ENCODE peak calls at places on chromosome 18, in four cellular contexts. I, C, F and G are unnamed samples. For H3K4me1, the result is how much of the 10 kb centered on the place peaks cover.

GRCh38 chr18:76657428-76657827 is 162.4 kb upstream of the ZNF516 start:
- DNase-seq in I (no peak), F (no peak), C (no peak), G (no peak)

GRCh38 chr18:9431296-9431695 is 44.0 kb upstream of the RALBP1 start:
- DNase-seq in C (no peak), I (no peak), F (no peak), G (no peak)

GRCh38 chr18:68056936-68057335 is 540.4 kb upstream of the DSEL start:
- DNase-seq in C (no peak), I (no peak), F (no peak), G (no peak)

GRCh38 chr18:23738151-23738550 is 48.9 kb downstream of the LAMA3 start:
- DNase-seq in F (no peak), I (no peak), C (no peak), G (no peak)

GRCh38 chr18:79720359-79720733 is 40.7 kb downstream of the CTDP1 start:
- DNase-seq in F (no peak), C (no peak), I (no peak), G (no peak)

GRCh38 chr18:21672868-21673267 is 31.7 kb downstream of the ABHD3 start:
- DNase-seq in F (no peak), I (no peak), C (no peak), G (peak)

GRCh38 chr18:70243131-70243530 is 37.6 kb upstream of the RTTN start:
- DNase-seq in F (no peak), I (no peak), C (no peak), G (no peak)

GRCh38 chr18:77617681-77618080 is 368.0 kb downstream of the GALR1 start:
- DNase-seq in I (no peak), F (no peak), C (no peak), G (no peak)

GRCh38 chr18:77210249-77210648 is 39.4 kb upstream of the GALR1 start:
- DNase-seq in C (no peak), F (no peak), I (no peak), G (no peak)

GRCh38 chr18:67545681-67546080 is 29.2 kb upstream of the DSEL start:
- DNase-seq in I (no peak), C (no peak), F (no peak), G (no peak)

GRCh38 chr18:50719471-50719987 is 100.3 kb downstream of the MRO start:
- DNase-seq in I (no peak), F (no peak), C (no peak), G (no peak)

GRCh38 chr18:42229211-42230210 is 274.5 kb downstream of the PIK3C3 start:
- DNase-seq in F (no peak), I (no peak), C (no peak), G (no peak)

GRCh38 chr18:31497711-31498449 is at the start of gene DSG2:
- DNase-seq in F (peak), C (peak), I (peak), G (peak)

GRCh38 chr18:60739212-60739611 is 366.6 kb upstream of the MC4R start:
- DNase-seq in I (no peak), F (no peak), C (no peak), G (no peak)

GRCh38 chr18:22193466-22193865 is 24.1 kb downstream of the GATA6 start:
- DNase-seq in F (no peak), I (no peak), C (no peak), G (no peak)

GRCh38 chr18:8860845-8861642 is 155.7 kb downstream of the MTCL1 start:
- DNase-seq in C (no peak), I (no peak), F (no peak), G (no peak)

GRCh38 chr18:68972176-68972575 is 174.3 kb downstream of the CCDC102B start:
- DNase-seq in F (no peak), C (no peak), I (no peak), G (no peak)

GRCh38 chr18:77145364-77145901 is 12.8 kb upstream of the MBP start:
- DNase-seq in F (no peak), I (no peak), C (no peak), G (no peak)

GRCh38 chr18:28855524-28855923 is 678.6 kb upstream of the CDH2 start:
- DNase-seq in F (no peak), C (no peak), I (no peak), G (no peak)

GRCh38 chr18:54117853-54118773 is 106.4 kb downstream of the MBD2 start:
- DNase-seq in I (no peak), F (no peak), C (no peak), G (no peak)

GRCh38 chr18:79586436-79587297 is 92.9 kb upstream of the CTDP1 start:
- DNase-seq in F (peak), I (no peak), C (peak), G (no peak)

GRCh38 chr18:59566507-59566906 is 130.7 kb downstream of the CCBE1 start:
- DNase-seq in I (no peak), C (no peak), F (no peak), G (no peak)

GRCh38 chr18:21858544-21858943 is 118.0 kb downstream of the MIB1 start:
- DNase-seq in C (no peak), I (no peak), F (no peak), G (no peak)

GRCh38 chr18:72544092-72544886 is at the start of gene CBLN2:
- DNase-seq in I (no peak), F (no peak), C (peak), G (peak)

GRCh38 chr18:62486290-62486964 is 36.4 kb upstream of the ZCCHC2 start:
- DNase-seq in F (no peak), I (no peak), C (no peak), G (no peak)

GRCh38 chr18:23058746-23059440 is 76.4 kb upstream of the CABLES1 start:
- DNase-seq in F (no peak), C (no peak), I (no peak), G (no peak)

GRCh38 chr18:79523738-79524180 is 128.0 kb downstream of the NFATC1 start:
- DNase-seq in I (no peak), F (no peak), C (no peak), G (no peak)

GRCh38 chr18:58535340-58536186 is 93.3 kb downstream of the ALPK2 start:
- DNase-seq in F (no peak), C (no peak), I (no peak), G (no peak)

GRCh38 chr18:24267878-24268277 is 129.0 kb downstream of the CABYR start:
- DNase-seq in C (no peak), I (no peak), F (no peak), G (no peak)

GRCh38 chr18:59547691-59548182 is 149.5 kb downstream of the CCBE1 start:
- DNase-seq in F (no peak), I (no peak), C (no peak), G (no peak)

GRCh38 chr18:72458256-72458655 is 85.9 kb downstream of the CBLN2 start:
- DNase-seq in C (no peak), F (no peak), I (no peak), G (no peak)

GRCh38 chr18:48749768-48750167 is 201.0 kb downstream of the SMAD7 start:
- DNase-seq in I (peak), C (no peak), F (no peak), G (peak)
- H3K4me3 ChIP-seq in I (no peak), C (no peak), F (no peak), G (no peak)

DNA sequence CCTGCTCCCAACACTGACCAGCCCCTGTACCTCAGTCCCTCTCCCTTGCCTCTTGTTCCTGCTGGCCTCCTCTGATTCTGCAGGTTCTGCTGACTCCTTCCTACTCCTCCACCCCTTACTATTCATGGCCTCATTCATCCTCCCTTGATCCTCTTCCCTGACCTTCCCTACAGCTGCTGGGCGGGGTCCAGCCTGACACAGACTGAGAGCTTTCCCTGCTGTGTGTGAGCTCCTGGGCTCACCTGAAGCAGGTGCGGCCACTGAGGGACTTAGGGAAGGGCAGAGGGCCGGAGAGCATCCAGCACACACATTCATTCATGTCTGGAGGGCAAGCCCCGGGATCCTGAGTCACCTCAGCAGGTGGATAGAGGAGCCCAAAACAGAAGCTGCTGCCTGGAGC is 185.6 kb downstream of the CTIF start:
- DNase-seq in I (no peak), F (no peak), C (peak), G (no peak)
- H3K4me1 ChIP-seq in I (under half), F (under half), C (under half), G (under half)

GRCh38 chr18:33875029-33875428 is 297.0 kb downstream of the ASXL3 start:
- DNase-seq in F (no peak), C (no peak), I (no peak), G (no peak)

GRCh38 chr18:33866386-33866785 is 288.4 kb downstream of the ASXL3 start:
- DNase-seq in F (no peak), C (no peak), I (no peak), G (no peak)

GRCh38 chr18:33871363-33872025 is 293.5 kb downstream of the ASXL3 start:
- DNase-seq in C (no peak), F (no peak), I (no peak), G (no peak)

GRCh38 chr18:33873127-33873526 is 295.1 kb downstream of the ASXL3 start:
- DNase-seq in F (no peak), C (no peak), I (no peak), G (no peak)

DNA sequence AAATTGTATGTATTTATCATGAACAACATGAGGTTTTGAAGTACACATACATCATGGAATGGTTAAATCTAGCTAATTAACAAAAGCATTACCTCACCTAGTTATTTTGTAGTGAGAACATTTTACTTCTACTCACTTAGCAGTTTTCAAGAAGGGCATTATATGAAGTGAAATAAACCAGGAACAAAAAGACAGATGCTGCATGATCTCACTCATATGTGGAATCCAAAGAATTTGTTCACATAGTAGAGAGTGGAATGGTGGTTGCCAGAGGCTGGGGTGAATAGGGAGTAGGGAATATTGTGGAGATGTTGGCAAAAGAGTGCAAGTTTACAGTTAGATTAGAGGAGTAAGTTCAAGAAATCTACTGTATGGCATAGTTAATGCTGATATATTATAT is 292.0 kb downstream of the ASXL3 start:
- DNase-seq in F (no peak), C (no peak), I (no peak), G (no peak)
- H3K27ac ChIP-seq in F (no peak), C (no peak), I (no peak), G (no peak)

GRCh38 chr18:47263828-47264314 is 12.4 kb upstream of the SKOR2 start:
- DNase-seq in C (no peak), I (no peak), F (no peak), G (no peak)
- H3K4me3 ChIP-seq in C (peak), I (peak), F (no peak), G (peak)

GRCh38 chr18:12839057-12839525 is 44.9 kb downstream of the PTPN2 start:
- DNase-seq in C (no peak), F (no peak), I (no peak), G (no peak)
- H3K4me1 ChIP-seq in C (half or more), F (under half), I (under half), G (under half)

DNA sequence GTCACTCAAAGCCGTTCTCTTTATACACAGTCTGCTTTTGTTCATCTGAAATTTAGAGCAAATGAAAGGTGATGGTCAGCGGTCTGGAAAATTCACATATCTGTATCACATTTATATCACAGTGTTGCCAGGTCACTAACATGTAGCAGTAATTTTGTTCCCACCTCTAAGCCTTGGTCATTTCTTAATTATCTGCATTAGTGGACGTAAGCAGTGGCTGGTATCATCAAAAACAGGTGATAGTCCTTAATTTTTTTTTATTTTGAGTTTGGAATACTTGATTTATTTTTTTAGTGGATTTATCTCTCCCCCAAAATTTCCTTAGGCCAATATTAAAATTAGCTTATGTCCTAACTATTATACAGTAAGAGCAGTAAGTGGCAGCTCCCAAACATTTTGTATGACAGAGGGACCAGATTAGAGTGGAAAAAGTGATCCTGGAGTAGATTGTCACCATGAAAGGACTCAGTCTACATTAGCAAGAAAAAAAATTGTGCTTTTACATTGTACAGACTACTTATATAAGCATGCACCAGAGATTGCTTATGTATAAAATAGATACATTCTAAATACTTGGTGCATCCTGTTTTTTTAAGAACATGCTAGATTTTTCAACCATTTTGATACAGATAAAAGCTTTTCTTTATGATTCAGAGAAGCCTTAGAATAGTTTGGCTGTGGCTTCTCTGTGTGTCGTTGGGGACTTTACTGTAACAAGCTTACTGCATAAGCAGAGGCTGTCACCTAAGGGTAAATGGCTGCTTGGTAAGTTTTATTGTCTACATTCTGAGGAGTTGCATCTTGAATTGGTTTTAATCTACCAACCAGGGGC is 65.0 kb downstream of the MAPRE2 start:
- DNase-seq in C (no peak), F (no peak), I (no peak), G (no peak)
- H3K27ac ChIP-seq in C (no peak), F (no peak), I (no peak), G (no peak)

GRCh38 chr18:25284278-25284677 is 67.7 kb downstream of the ZNF521 start:
- DNase-seq in F (no peak), C (no peak), I (no peak), G (no peak)

GRCh38 chr18:25282922-25283703 is 68.9 kb downstream of the ZNF521 start:
- DNase-seq in I (no peak), F (no peak), C (no peak), G (no peak)

GRCh38 chr18:25287096-25287495 is 64.9 kb downstream of the ZNF521 start:
- DNase-seq in I (no peak), F (no peak), C (no peak), G (no peak)

GRCh38 chr18:25283769-25284168 is 68.2 kb downstream of the ZNF521 start:
- DNase-seq in F (no peak), I (no peak), C (no peak), G (no peak)

DNA sequence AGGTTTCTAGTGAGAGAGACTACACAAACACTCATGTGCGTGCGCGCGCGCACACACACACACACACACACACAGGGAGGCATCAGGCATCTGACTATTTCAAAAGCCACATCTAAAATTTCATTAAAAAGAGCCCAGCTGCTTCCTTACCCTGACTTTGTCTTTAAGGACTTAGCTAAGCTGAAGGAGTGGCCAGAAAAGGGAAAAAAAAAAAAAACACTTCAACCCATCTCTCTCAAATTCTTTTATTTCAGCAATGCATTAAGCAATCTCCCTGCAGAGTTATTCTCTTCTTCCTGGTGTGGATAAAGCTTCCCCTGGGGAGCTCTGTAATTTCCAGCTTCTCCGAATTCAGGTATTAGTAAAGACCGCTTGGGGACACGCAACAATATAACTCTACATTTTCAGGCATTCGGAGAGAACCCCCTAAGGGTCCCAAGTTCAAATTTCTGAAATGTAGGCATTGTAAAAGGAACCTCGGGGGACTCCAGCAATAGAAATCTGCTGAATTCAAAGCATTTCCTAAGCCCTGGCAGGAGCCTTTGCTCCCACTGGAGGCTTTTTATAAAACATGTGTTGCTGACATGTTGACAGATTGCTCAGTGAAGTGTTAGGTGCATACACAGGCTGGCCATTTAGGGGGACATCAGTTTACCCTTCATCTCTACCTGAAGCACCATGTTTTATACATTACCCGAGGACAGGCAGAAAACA is 66.9 kb downstream of the ZNF521 start:
- DNase-seq in I (peak), F (no peak), C (no peak), G (no peak)
- H3K4me3 ChIP-seq in I (peak), F (peak), C (no peak), G (no peak)